ENCODE peak calls at places on chromosomes 2 and 18, in seven cellular contexts. B, X, C, K, M, Y and O are unnamed samples.

GRCh38 chr18:37247499-37248161 is 318.0 kb downstream of the CELF4 start:
- DNase-seq in Y (no peak), K (no peak), C (no peak), X (no peak), B (no peak), M (no peak), O (no peak)

GRCh38 chr18:54517521-54517920 is 73.5 kb upstream of the DYNAP start:
- DNase-seq in X (no peak), C (no peak), K (no peak), B (no peak), M (no peak), Y (no peak), O (no peak)

GRCh38 chr2:43175187-43175490 is 51.3 kb downstream of the ZFP36L2 start:
- DNase-seq in K (no peak), Y (peak), C (peak), B (peak), X (no peak), M (peak), O (no peak)

GRCh38 chr18:67211646-67212045 is 304.9 kb downstream of the DSEL start:
- DNase-seq in B (peak), M (no peak), C (no peak), K (no peak), X (no peak), Y (peak), O (no peak)

GRCh38 chr18:76488190-76488589 is 6.9 kb downstream of the ZNF516 start:
- DNase-seq in Y (peak), M (no peak), K (no peak), C (peak), B (peak), X (peak), O (no peak)

GRCh38 chr2:105886029-105886454 is 141.3 kb downstream of the NCK2 start:
- DNase-seq in K (peak), X (peak), Y (peak), C (peak), B (peak), M (no peak), O (no peak)

GRCh38 chr18:13216732-13217465 is 1.7 kb upstream of the LDLRAD4 start:
- DNase-seq in K (no peak), X (no peak), M (peak), B (no peak), C (no peak), Y (peak), O (no peak)

GRCh38 chr2:210895132-210895531 is 338.7 kb downstream of the CPS1 start:
- DNase-seq in Y (no peak), K (no peak), X (no peak), M (peak), C (no peak), B (no peak), O (no peak)

GRCh38 chr2:85269959-85270358 is 57.8 kb downstream of the TGOLN2 start:
- DNase-seq in M (no peak), X (no peak), B (peak), K (no peak), Y (peak), C (peak), O (no peak)

GRCh38 chr2:82790277-82791021 is 1668.6 kb downstream of the SUCLG1 start:
- DNase-seq in C (peak), X (peak), Y (peak), K (peak), M (peak), B (peak), O (no peak)

GRCh38 chr18:13308369-13308768 is 89.8 kb downstream of the LDLRAD4 start:
- DNase-seq in B (no peak), M (no peak), C (no peak), X (no peak), K (no peak), Y (no peak), O (no peak)

GRCh38 chr2:117091438-117091837 is 723.1 kb upstream of the DDX18 start:
- DNase-seq in Y (no peak), C (no peak), X (no peak), M (no peak), B (no peak), K (no peak), O (no peak)

DNA sequence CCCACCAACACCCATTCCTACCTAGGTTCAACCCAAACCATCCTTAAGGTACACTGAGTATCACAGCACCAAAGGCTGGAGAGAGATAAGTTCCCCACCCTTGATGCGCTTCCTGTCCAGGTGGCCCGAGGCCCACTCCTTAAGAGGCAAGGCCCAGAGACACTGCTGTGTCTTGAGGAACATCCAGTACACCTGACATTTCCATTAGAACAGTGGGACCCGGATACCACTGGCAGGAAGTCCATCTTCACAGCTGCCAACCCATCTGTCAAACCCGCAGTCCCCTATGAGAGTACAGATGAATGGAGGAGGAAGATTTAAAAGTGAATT is 254 bp upstream of the INPP1 start:
- DNase-seq in C (no peak), Y (no peak), B (no peak), X (no peak), M (no peak), K (no peak), O (no peak)
- H3K4me3 ChIP-seq in C (peak), Y (peak), B (peak), X (peak), M (peak), K (peak), O (peak)

DNA sequence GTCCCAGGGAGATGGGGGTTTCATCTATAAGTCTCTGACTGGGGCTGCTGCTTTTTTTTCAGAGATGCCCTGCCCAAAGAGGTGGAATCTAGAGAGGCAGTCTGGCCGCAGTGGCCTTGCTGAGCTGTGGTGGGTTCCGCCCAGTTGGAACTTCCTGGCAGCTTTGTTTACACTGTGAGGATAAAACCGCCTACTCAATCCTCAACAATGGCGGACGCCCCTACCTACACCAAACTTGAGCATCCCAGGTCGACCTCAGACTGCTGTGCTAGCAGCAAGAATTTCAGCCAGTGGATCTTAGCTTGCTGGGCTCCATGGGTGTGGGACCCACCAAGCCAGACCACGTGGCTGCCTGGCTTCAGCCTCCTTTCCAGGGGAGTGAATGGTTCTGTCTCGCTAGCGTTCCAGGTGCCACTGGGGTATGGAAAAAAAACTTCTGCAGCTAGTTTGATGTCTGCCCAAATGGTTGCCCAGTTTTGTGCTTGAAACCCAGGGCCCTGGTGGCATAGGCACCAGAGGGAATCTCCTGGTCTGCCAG is 152.6 kb upstream of the CYP26B1 start:
- DNase-seq in K (no peak), M (no peak), C (no peak), Y (no peak), B (no peak), X (no peak), O (no peak)
- TF ChIP-seq CTCF in K (no peak), M (no peak), C (no peak), Y (no peak), B (no peak), X (no peak), O (no peak)

GRCh38 chr2:66440692-66441091 is 5.8 kb downstream of the MEIS1 start:
- DNase-seq in K (no peak), X (peak), C (peak), B (no peak), Y (peak), M (peak), O (no peak)

GRCh38 chr2:66438498-66439290 is 3.8 kb downstream of the MEIS1 start:
- DNase-seq in Y (peak), B (no peak), C (no peak), X (no peak), M (no peak), K (no peak), O (no peak)

GRCh38 chr2:66439291-66440010 is 4.5 kb downstream of the MEIS1 start:
- DNase-seq in K (no peak), X (no peak), M (peak), Y (peak), C (peak), B (no peak), O (no peak)

GRCh38 chr2:66441651-66442365 is 6.9 kb downstream of the MEIS1 start:
- DNase-seq in B (no peak), K (no peak), Y (no peak), X (no peak), M (no peak), C (no peak), O (no peak)

DNA sequence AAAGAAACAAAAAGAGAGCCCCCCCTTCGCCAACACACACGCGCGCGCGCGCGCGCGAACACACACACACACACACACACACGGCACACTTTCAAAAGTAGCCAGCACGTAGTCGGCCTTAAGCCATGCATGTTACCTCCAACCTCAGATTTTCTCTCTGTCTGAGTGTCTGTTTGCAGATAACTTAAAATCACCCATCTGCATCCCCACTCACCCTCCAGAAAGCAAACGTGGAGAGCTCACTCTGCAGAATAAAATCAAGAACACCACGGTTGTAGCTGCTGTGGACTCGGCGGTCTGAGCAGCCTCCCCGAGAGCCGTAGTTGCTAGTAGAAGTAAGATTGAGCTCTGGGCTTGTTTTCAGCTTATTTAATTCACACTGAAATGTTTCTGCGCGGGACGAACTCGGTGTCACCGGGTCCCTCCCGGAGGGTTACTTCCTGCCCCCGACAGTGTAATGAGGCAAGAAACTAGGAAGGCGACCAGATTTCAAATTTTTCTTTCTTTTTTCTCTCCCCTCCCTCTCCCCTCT is 5.2 kb downstream of the MEIS1 start:
- DNase-seq in M (peak), Y (peak), K (no peak), X (peak), C (peak), B (no peak), O (no peak)
- H3K4me3 ChIP-seq in M (peak), Y (peak), K (peak), X (peak), C (peak), B (peak), O (peak)

GRCh38 chr2:216215991-216216390 is 106.8 kb downstream of the XRCC5 start:
- DNase-seq in B (peak), X (no peak), Y (peak), K (no peak), M (peak), C (peak), O (no peak)
- TF ChIP-seq CTCF in B (peak), X (peak), Y (peak), K (peak), M (peak), C (peak), O (peak)

DNA sequence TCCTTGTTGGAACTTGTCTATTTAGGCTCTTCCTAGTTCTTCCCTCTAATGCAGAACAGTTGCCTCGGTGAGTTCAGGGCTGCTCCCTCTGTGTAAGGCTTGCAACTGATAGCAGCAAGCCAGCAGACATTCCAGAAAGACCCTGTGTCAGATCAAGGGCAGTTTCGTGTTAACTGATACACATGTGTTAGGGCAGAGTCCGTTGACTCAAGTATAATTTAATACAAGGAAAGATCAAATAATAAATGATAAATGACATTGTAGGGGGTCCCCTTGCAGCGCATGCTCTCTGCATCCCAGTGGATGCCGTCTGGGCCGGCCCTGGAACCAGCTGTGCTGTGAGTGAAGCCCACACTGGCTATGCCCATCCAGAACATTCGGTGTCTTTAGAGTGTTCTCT is 180.3 kb downstream of the AGAP1 start:
- DNase-seq in B (no peak), Y (no peak), M (no peak), X (no peak), K (no peak), C (no peak), O (no peak)
- H3K4me3 ChIP-seq in B (no peak), Y (no peak), M (no peak), X (no peak), K (no peak), C (no peak), O (no peak)